ENCODE peak calls at places on chromosomes 6 and 20, in six cellular contexts. N is sigmoid colon, O is heart left ventricle, Z is breast epithelium, T is psoas muscle, U is mammary epithelial cell. A is an unnamed sample.

GRCh38 chr6:162385980-162386379 is 341.6 kb downstream of the PRKN start:
- DNase-seq in N (no peak), Z (no peak), U (no peak), O (no peak), T (no peak), A (no peak)

GRCh38 chr6:33450434-33450833 is 3.9 kb upstream of the ZBTB9 start:
- DNase-seq in O (no peak), Z (no peak), U (no peak), N (no peak), T (no peak), A (no peak)

GRCh38 chr20:24185801-24186200 is 197.2 kb upstream of the GGTLC1 start:
- DNase-seq in Z (no peak), N (no peak), T (no peak), U (no peak), O (no peak), A (no peak)

GRCh38 chr6:51468704-51469103 is 618.7 kb downstream of the PKHD1 start:
- DNase-seq in O (no peak), U (no peak), N (no peak), T (no peak), Z (no peak), A (no peak)

GRCh38 chr6:34922177-34922663 is 33.2 kb downstream of the ANKS1A start:
- DNase-seq in Z (no peak), N (no peak), U (peak; percentile 88), T (no peak), O (no peak), A (no peak)

GRCh38 chr20:49610701-49611538 is 43.0 kb upstream of the PTGIS start:
- DNase-seq in N (peak; percentile 87), Z (peak; percentile 63), O (peak; percentile 89), T (peak; percentile 89), U (peak; percentile 54), A (peak; percentile 88)

GRCh38 chr6:139588076-139588639 is 213.7 kb upstream of the CITED2 start:
- DNase-seq in T (no peak), Z (no peak), U (peak; percentile 43), N (no peak), O (no peak), A (peak; percentile 82)

GRCh38 chr6:69343856-69344255 is 453.0 kb downstream of the LMBRD1 start:
- DNase-seq in N (no peak), O (no peak), T (no peak), U (no peak), Z (no peak), A (no peak)

GRCh38 chr6:113172531-113172966 is 684.6 kb upstream of the MARCKS start:
- DNase-seq in Z (no peak), N (no peak), O (no peak), T (no peak), U (no peak), A (peak; percentile 57)

GRCh38 chr6:89413006-89413400 is 930 bp upstream of the RRAGD start:
- DNase-seq in O (no peak), U (no peak), T (no peak), N (no peak), Z (peak; percentile 62), A (peak; percentile 26)

GRCh38 chr6:99882151-99882702 is 111.8 kb downstream of the MCHR2 start:
- DNase-seq in O (no peak), N (no peak), U (no peak), T (no peak), Z (no peak), A (no peak)

GRCh38 chr6:133983099-133983939 is 30.3 kb downstream of the TBPL1 start:
- DNase-seq in T (no peak), U (peak; percentile 45), Z (no peak), N (no peak), O (peak; percentile 70), A (no peak)

GRCh38 chr20:50717974-50718761 is 13.2 kb upstream of the PARD6B start:
- DNase-seq in O (no peak), T (no peak), Z (no peak), U (no peak), N (peak; percentile 24), A (no peak)

GRCh38 chr6:83815631-83816030 is 37.5 kb upstream of the RIPPLY2 start:
- DNase-seq in O (no peak), U (peak; percentile 6), N (no peak), T (no peak), Z (no peak), A (no peak)

GRCh38 chr20:38278150-38278549 is 17.6 kb upstream of the KIAA1755 start:
- DNase-seq in T (no peak), Z (no peak), O (no peak), N (peak; percentile 36), U (no peak), A (no peak)

GRCh38 chr20:62761058-62761758 is 35.1 kb upstream of the MRGBP start:
- DNase-seq in O (peak; percentile 56), N (peak; percentile 80), T (peak; percentile 53), U (no peak), Z (peak; percentile 31), A (no peak)

GRCh38 chr6:21946298-21946783 is 350.5 kb downstream of the PRL start:
- DNase-seq in O (no peak), Z (peak; percentile 32), N (no peak), U (peak; percentile 49), T (no peak), A (no peak)

GRCh38 chr20:15144911-15145310 is 807.5 kb upstream of the FLRT3 start:
- DNase-seq in T (no peak), O (no peak), N (no peak), Z (no peak), U (no peak), A (peak; percentile 17)

GRCh38 chr6:125781307-125781868 is 9.4 kb upstream of the NCOA7 start:
- DNase-seq in Z (no peak), T (no peak), N (peak; percentile 78), O (no peak), U (no peak), A (peak; percentile 70)
- TF ChIP-seq CTCF in Z (no peak), T (peak; percentile 6), N (no peak), O (no peak), U (no peak), A (no peak)

GRCh38 chr20:60271597-60271996 is 313.4 kb downstream of the CDH26 start:
- DNase-seq in O (no peak), U (no peak), N (no peak), T (no peak), Z (no peak), A (no peak)

GRCh38 chr20:60270341-60270740 is 312.1 kb downstream of the CDH26 start:
- DNase-seq in T (no peak), Z (no peak), U (no peak), O (no peak), N (no peak), A (no peak)

GRCh38 chr20:60268502-60268901 is 310.3 kb downstream of the CDH26 start:
- DNase-seq in Z (no peak), N (no peak), U (no peak), T (no peak), O (no peak), A (peak; percentile 78)

GRCh38 chr20:60269571-60270162 is 311.4 kb downstream of the CDH26 start:
- DNase-seq in N (no peak), T (no peak), Z (no peak), U (no peak), O (no peak), A (no peak)

DNA sequence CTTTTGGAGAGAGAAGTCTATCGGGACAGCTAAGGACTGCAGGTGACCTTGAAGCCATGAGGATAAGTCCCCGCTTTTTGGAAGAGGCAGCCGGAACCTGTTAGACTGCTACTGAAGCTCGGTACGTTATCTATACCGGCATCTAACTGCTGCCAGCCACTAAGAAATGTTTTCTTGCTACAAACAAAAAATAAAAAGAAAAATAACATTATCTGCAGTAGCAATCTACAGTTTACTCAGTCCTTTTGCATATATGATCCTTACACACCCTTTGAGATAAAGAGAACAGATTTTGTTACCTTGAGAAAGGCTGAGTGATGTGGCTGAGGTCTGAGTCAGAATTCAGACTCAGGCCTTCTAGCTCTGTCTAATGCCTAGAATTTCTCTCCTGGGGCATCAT is 314.6 kb downstream of the CDH26 start:
- DNase-seq in N (no peak), T (no peak), U (no peak), O (no peak), Z (no peak), A (no peak)
- H3K4me1 ChIP-seq in N (no peaks in the 10 kb centered on the region), T (peaks cover 3% of the 10 kb centered on the region), U (no peaks in the 10 kb centered on the region), O (no peaks in the 10 kb centered on the region), Z (no peaks in the 10 kb centered on the region), A (no peaks in the 10 kb centered on the region)

DNA sequence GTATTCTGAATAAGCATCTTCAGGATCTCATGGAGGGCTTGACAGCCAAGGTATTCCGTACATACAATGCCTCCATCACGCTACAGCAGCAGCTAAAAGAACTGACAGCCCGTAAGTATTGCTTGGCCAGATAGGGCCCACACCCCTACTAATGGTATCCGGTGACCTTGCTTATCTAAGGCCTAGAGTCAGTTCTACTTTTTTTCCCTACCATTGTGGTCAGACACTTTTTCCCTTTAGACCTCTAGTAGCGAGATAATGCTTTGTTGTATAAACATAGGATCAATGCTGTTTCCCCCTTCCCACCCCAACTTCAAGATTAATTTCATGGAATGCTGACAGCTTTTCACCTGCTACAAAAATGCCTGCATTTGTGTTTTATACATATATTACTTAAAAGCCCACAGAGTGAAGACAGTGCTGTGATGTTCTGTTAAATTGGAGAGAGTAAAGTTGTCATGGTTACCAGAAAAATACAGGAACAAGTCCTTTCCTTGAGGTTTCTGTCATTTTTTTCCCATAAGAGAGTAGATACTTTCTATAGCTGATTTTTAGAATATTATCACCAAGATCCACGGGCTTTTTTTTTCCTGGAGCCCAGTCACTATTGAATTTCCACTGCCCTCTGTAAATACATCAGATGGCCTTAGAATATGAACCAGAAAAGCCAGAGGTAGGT is 20.9 kb upstream of the PLCG1 start:
- DNase-seq in T (no peak), U (no peak), N (no peak), Z (no peak), O (no peak), A (no peak)
- H3K36me3 ChIP-seq in T (peaks cover 24% of the 10 kb centered on the region), U (peaks cover 49% of the 10 kb centered on the region), N (peaks cover 98% of the 10 kb centered on the region), Z (peaks cover 15% of the 10 kb centered on the region), O (peaks cover 100% of the 10 kb centered on the region), A (no peaks in the 10 kb centered on the region)

GRCh38 chr20:21798384-21798783 is 92.9 kb downstream of the PAX1 start:
- DNase-seq in Z (no peak), T (no peak), O (no peak), N (no peak), U (no peak), A (no peak)

GRCh38 chr20:21801193-21801592 is 95.7 kb downstream of the PAX1 start:
- DNase-seq in U (no peak), N (no peak), O (no peak), Z (no peak), T (no peak), A (no peak)

GRCh38 chr20:21796059-21796458 is 90.6 kb downstream of the PAX1 start:
- DNase-seq in T (no peak), O (no peak), N (no peak), U (no peak), Z (no peak), A (no peak)
- TF ChIP-seq CTCF in T (no peak), O (no peak), N (no peak), U (peak; percentile 5), Z (no peak), A (no peak)

GRCh38 chr6:7115452-7116223 is 7.9 kb downstream of the RREB1 start:
- DNase-seq in O (no peak), U (no peak), Z (no peak), T (no peak), N (no peak), A (peak; percentile 40)
- H3K4me1 ChIP-seq in O (peaks cover 72% of the 10 kb centered on the region), U (peaks cover 23% of the 10 kb centered on the region), Z (no peaks in the 10 kb centered on the region), T (peaks cover 55% of the 10 kb centered on the region), N (no peaks in the 10 kb centered on the region), A (peaks cover 30% of the 10 kb centered on the region)

GRCh38 chr6:105920071-105920470 is 166.1 kb upstream of the PRDM1 start:
- DNase-seq in Z (no peak), U (peak; percentile 91), O (no peak), T (no peak), N (no peak), A (no peak)
- H3K36me3 ChIP-seq in Z (no peaks in the 10 kb centered on the region), U (no peaks in the 10 kb centered on the region), O (no peaks in the 10 kb centered on the region), T (no peaks in the 10 kb centered on the region), N (no peaks in the 10 kb centered on the region), A (no peaks in the 10 kb centered on the region)

A was measured in testis.